ENCODE peak calls at places on chromosomes 3 and 15, in five cellular contexts. U is IMR-90, Z is SK-N-SH, O is Karpas-422, P is adipocyte. N is an unnamed sample.
A peak's percentile ranks its signal among the peaks of the same experiment; 100 is the strongest.

GRCh38 chr15:89496155-89497098 is at the start of gene RHCG:
- DNase-seq in U (peak; percentile 24), Z (peak; percentile 61), O (no peak), P (no peak), N (peak; percentile 29)

GRCh38 chr15:63490345-63491034 is 13.9 kb upstream of the USP3 start:
- DNase-seq in U (no peak), Z (no peak), O (no peak), P (no peak), N (no peak)

GRCh38 chr3:165103616-165104015 is 25.3 kb upstream of the SI start:
- DNase-seq in U (no peak), Z (no peak), O (no peak), P (no peak), N (no peak)

GRCh38 chr3:188404701-188405100 is 250.7 kb downstream of the LPP start:
- DNase-seq in U (no peak), Z (no peak), O (peak; percentile 55), P (no peak), N (no peak)

GRCh38 chr3:49411968-49412631 is at the start of the genes RHOA and TCTA:
- DNase-seq in U (peak; percentile 100), Z (peak; percentile 100), O (peak; percentile 100), P (peak; percentile 100), N (peak; percentile 98)

GRCh38 chr15:95263751-95264150 is 1032.4 kb downstream of the MCTP2 start:
- DNase-seq in U (no peak), Z (no peak), O (no peak), P (peak; percentile 24), N (no peak)

GRCh38 chr3:112761062-112761638 is 85.5 kb downstream of the CD200R1L start:
- DNase-seq in U (peak; percentile 87), Z (no peak), O (no peak), P (no peak), N (no peak)

GRCh38 chr15:99137111-99137546 is 32.2 kb downstream of the SYNM start:
- DNase-seq in U (no peak), Z (no peak), O (no peak), P (no peak), N (no peak)

GRCh38 chr15:71057143-71057542 is 58.1 kb upstream of the THSD4 start:
- DNase-seq in U (no peak), Z (no peak), O (no peak), P (no peak), N (no peak)

GRCh38 chr15:71056111-71056510 is 59.2 kb upstream of the THSD4 start:
- DNase-seq in U (no peak), Z (no peak), O (no peak), P (no peak), N (no peak)

GRCh38 chr15:71055461-71055860 is 59.8 kb upstream of the THSD4 start:
- DNase-seq in U (peak; percentile 80), Z (no peak), O (no peak), P (peak; percentile 59), N (no peak)

GRCh38 chr15:71052356-71052755 is 62.9 kb upstream of the THSD4 start:
- DNase-seq in U (peak; percentile 90), Z (no peak), O (no peak), P (peak; percentile 60), N (no peak)

DNA sequence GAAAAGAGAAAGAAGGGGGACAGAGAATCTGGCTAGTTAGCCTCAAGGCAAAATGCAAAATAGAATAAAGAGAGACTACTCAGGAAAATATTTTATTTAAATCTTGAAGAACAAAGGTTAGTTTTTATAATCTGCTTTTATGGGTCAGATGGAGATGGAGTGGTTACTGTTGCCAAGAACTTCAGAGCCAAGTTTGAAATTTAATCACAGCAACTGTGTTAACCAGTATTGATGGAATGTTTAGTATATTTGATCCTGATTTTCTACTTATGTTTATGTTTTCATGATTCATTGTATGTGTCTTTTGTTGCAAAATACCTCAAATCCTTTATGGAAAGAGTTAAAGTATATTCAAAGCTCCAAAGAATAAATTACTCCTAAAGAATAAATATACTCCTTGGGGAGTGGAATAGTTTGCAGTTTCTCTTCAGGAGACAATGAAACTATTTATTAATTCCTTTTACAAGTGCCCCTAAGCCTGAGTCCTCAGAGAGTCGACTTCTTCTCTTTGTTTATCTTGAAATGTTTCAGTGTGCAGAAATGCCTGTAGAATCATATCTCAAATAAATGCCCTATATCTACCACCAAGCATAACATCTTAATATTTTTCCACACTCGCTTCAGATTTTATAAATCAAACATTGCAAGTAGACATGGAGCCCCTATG is 60.9 kb upstream of the THSD4 start:
- DNase-seq in U (peak; percentile 56), Z (no peak), O (no peak), P (peak; percentile 45), N (no peak)
- H3K9ac ChIP-seq in U (no peak overlapping the region), Z (peak overlapping the region; percentile 6), O (no peak overlapping the region), P (no peak overlapping the region), N (no peak overlapping the region)

GRCh38 chr15:60162911-60163310 is 158.8 kb downstream of the FOXB1 start:
- DNase-seq in U (no peak), Z (no peak), O (no peak), P (no peak), N (no peak)
- H3K9ac ChIP-seq in U (no peak overlapping the region), Z (no peak overlapping the region), O (no peak overlapping the region), P (no peak overlapping the region), N (no peak overlapping the region)

DNA sequence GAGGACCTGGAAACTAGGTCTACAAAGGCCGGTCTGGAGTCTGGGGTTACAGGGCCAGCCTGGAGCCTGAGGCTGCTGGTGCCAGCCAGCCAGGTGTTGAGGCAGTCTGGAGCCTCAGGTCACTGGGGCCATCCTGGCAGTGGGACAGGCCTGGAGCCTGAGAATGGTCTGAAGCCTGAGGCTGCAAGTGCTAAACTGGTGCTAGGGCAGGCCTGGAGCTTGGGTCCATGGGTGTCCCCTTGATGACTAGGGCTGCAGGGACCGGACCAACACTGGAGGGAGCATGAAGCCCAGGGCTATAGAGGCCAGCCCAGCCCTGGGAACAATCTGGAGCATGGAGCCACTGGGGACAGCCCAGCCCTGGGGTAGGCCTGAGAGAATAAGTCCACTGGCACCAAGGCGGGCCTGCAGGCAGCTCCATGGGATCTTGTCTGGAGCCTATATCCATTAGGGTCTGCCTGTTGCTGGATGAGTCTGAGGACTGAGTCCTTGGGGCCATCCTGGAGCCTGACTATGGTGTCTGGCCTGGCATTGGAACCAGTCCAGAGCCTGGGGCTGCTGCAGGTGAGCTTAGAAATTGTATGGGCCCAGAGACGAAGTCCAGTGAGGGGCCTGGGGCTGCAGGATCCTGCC is 101.9 kb downstream of the GLDN start:
- DNase-seq in U (no peak), Z (no peak), O (no peak), P (no peak), N (no peak)
- H3K9ac ChIP-seq in U (no peak overlapping the region), Z (no peak overlapping the region), O (no peak overlapping the region), P (no peak overlapping the region), N (peak overlapping the region; percentile 16)

DNA sequence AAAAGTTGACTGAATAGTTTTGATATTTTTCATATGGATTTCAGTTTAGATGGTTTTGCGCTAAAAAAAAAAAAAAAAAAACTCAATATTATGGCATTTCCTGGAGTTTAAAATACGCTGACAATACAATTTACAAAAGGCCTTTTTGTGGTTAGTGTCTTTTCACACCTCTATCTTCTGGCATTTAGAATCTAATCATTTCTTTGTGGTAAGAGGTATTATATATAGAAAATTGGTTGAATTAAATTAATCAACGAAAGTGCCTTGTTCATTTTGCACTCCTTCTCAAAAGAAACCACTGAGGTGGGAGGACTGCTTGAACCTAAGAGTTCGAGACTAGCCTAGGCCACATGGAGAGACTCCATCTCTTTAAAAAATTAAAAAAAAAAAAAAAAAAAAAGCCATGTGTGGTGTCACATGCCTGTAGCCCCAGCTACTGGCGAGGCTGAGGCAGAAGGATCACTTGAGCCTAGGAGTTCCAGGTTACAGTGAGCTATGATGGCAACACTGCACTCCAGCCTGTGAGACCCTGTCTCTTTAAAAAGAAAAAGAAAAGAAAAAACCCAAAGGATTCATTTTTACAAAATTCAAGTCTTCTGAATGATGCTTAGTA is 90.0 kb upstream of the ICE2 start:
- DNase-seq in U (no peak), Z (no peak), O (no peak), P (no peak), N (no peak)
- H3K9ac ChIP-seq in U (no peak overlapping the region), Z (no peak overlapping the region), O (peak overlapping the region; percentile 23), P (no peak overlapping the region), N (no peak overlapping the region)

DNA sequence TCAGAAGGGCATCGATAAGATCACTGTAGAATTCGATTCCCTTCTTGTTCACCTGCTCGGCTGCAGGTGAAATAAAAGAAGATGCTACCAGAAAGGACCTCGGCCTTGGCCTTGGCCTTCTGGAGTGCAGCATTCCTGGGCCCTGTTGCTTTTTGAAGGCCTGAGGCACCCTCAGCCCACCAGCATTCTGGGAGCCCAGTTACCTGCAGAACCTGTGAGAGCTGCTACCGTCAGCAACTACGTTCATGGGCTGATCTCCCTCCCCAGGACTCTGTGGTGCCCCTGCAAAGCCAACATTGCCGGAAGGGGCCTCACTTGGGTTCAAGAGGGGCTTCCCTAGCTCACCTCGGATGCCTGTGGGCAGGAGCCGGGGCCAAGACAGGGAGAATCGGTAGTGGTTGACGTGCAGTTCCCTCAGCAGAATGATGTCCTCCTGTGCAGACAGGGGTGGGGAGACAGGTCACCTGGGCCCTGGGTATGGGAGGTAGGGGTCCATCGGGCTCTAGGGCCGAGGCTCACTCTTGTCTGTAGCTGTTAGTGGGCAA is 2.2 kb downstream of the LCTL start:
- DNase-seq in U (no peak), Z (no peak), O (no peak), P (no peak), N (no peak)
- H3K9ac ChIP-seq in U (no peak overlapping the region), Z (no peak overlapping the region), O (no peak overlapping the region), P (no peak overlapping the region), N (no peak overlapping the region)

N was measured in neuronal stem cell.